ENCODE peak calls at places on chromosomes 7 and 10, in nine cellular contexts. W is AG04449, P is astrocyte of the spinal cord, J is MCF 10A, A is heart left ventricle, O is IMR-90, U is fibroblast of mammary gland, C is left lung, L is psoas muscle. Y is an unnamed sample.

GRCh38 chr10:32378371-32379301 is 31.7 kb upstream of the EPC1 start:
- DNase-seq in W (peak; percentile 41), P (peak; percentile 88), J (peak; percentile 91), A (peak; percentile 97), O (peak; percentile 85), U (peak; percentile 87), C (peak; percentile 97), L (peak; percentile 96), Y (peak; percentile 79)

GRCh38 chr7:98073047-98073446 is 33.6 kb upstream of the LMTK2 start:
- DNase-seq in W (no peak), P (no peak), J (no peak), A (no peak), O (no peak), U (no peak), C (no peak), L (no peak), Y (no peak)

GRCh38 chr7:147436718-147437117 is 1153.8 kb upstream of the C7orf33 start:
- DNase-seq in W (no peak), P (no peak), J (no peak), A (no peak), O (no peak), U (no peak), C (no peak), L (no peak), Y (no peak)

GRCh38 chr7:117143580-117143979 is 179.3 kb downstream of the WNT2 start:
- DNase-seq in W (no peak), P (peak; percentile 46), J (no peak), A (no peak), O (peak; percentile 73), U (peak; percentile 77), C (no peak), L (no peak), Y (no peak)

GRCh38 chr10:62082729-62083412 is 181.4 kb downstream of the ARID5B start:
- DNase-seq in W (no peak), P (peak; percentile 67), J (no peak), A (no peak), O (peak; percentile 74), U (peak; percentile 66), C (no peak), L (no peak), Y (peak; percentile 50)

GRCh38 chr7:51059493-51059892 is 257.1 kb downstream of the COBL start:
- DNase-seq in W (no peak), P (no peak), J (no peak), A (no peak), O (no peak), U (no peak), C (no peak), L (no peak), Y (no peak)

GRCh38 chr10:45294681-45295080 is 20.7 kb downstream of the OR13A1 start:
- DNase-seq in W (no peak), P (no peak), J (no peak), A (no peak), O (no peak), U (no peak), C (no peak), L (no peak), Y (no peak)

GRCh38 chr7:2032030-2032875 is 200.5 kb downstream of the MAD1L1 start:
- DNase-seq in W (no peak), P (peak; percentile 59), J (no peak), A (peak; percentile 68), O (peak; percentile 59), U (peak; percentile 39), C (peak; percentile 61), L (peak; percentile 58), Y (no peak)

GRCh38 chr7:151139071-151139521 is 28.4 kb downstream of the GBX1 start:
- DNase-seq in W (no peak), P (no peak), J (no peak), A (no peak), O (no peak), U (no peak), C (peak; percentile 66), L (peak; percentile 42), Y (no peak)

GRCh38 chr7:69739906-69740545 is 141.8 kb downstream of the AUTS2 start:
- DNase-seq in W (no peak), P (peak; percentile 29), J (no peak), A (peak; percentile 80), O (no peak), U (peak; percentile 85), C (no peak), L (peak; percentile 78), Y (peak; percentile 74)

GRCh38 chr10:124646483-124647352 is 97.5 kb downstream of the FAM53B start:
- DNase-seq in W (no peak), P (peak; percentile 51), J (peak; percentile 41), A (peak; percentile 87), O (peak; percentile 88), U (peak; percentile 89), C (peak; percentile 87), L (peak; percentile 88), Y (no peak)

GRCh38 chr7:77791956-77792355 is 6.3 kb downstream of the TMEM60 start:
- DNase-seq in W (no peak), P (no peak), J (no peak), A (no peak), O (no peak), U (peak; percentile 1), C (no peak), L (no peak), Y (no peak)

GRCh38 chr7:77791336-77791735 is 6.9 kb downstream of the TMEM60 start:
- DNase-seq in W (no peak), P (no peak), J (no peak), A (no peak), O (no peak), U (no peak), C (no peak), L (no peak), Y (no peak)

GRCh38 chr7:77786741-77787140 is 11.5 kb downstream of the TMEM60 start:
- DNase-seq in W (no peak), P (no peak), J (no peak), A (no peak), O (no peak), U (no peak), C (no peak), L (no peak), Y (no peak)

GRCh38 chr7:77786018-77786417 is 12.2 kb downstream of the TMEM60 start:
- DNase-seq in W (no peak), P (no peak), J (no peak), A (no peak), O (no peak), U (no peak), C (no peak), L (no peak), Y (no peak)

DNA sequence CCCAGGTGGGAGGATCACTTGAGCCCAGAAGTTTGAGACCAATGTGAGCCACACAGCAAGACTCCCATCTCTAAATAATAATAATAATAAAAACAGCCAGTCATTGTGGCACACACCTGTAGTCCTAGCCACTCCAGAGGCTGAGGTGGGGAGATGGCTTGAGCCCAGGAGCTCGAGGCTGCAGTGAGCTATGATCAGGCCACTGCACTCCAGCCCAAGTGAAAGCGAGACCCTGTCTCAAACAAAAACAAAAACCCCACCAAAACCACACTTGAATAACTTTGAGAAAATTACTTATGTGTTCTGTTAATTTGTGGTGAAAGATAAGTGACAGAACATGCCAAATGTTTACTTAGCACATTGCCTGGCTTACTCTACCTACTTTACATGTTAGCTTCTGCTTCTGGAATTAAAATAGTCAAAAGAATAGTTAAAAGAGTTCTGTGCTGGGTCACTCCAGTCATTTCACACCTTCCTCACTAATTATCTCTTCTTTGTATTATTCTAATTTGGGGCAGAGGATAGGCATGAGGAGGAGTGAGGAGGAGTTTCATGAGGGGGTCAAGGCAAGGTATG is 9.8 kb downstream of the TMEM60 start:
- DNase-seq in W (no peak), P (no peak), J (no peak), A (no peak), O (no peak), U (no peak), C (no peak), L (no peak), Y (peak; percentile 36)
- TF ChIP-seq CTCF in W (no peak), P (no peak), J (no peak), A (no peak), O (no peak), U (no peak), C (no peak), L (no peak), Y (no peak)

GRCh38 chr10:113987156-113987555 is 56.5 kb upstream of the ADRB1 start:
- DNase-seq in W (no peak), P (no peak), J (no peak), A (no peak), O (no peak), U (no peak), C (no peak), L (no peak), Y (no peak)
- TF ChIP-seq CTCF in W (no peak), P (no peak), J (no peak), A (no peak), O (no peak), U (no peak), C (no peak), L (no peak), Y (no peak)

DNA sequence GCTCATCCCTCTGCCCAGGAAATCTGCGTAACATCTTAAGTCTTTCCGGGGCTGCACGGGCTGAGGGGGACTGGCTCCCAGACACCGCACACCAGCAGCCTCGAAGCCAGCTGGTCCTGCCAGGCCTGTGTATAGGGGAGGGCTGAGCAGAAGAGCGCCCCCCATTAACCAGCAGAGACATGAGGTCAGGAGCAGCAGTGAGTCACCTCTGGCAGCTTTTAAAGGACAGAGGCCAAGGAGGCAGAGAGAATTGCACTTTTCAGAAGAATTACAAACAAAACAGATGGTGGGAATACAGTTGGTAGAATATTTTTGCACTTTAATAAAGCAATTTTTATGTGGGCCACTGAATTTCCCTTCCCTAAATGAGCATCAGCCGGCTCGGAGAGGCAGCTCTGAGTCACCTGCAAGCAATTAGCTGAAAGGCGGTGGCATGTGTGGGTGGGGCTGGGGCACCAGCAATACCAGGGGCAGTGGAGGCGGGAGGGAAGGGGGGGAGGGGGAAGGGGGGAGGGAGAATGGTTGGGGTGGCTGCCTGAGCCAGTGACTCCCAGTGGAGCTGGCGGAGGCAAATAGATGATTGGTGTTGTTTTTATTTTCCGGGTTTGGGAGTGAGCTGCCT is 39.1 kb downstream of the GOLGA7B start:
- DNase-seq in W (no peak), P (peak; percentile 56), J (peak; percentile 85), A (no peak), O (peak; percentile 7), U (peak; percentile 67), C (no peak), L (no peak), Y (no peak)
- TF ChIP-seq CTCF in W (no peak), P (no peak), J (no peak), A (no peak), O (no peak), U (no peak), C (no peak), L (no peak), Y (no peak)

GRCh38 chr7:129212126-129212525 is 12.7 kb upstream of the AHCYL2 start:
- DNase-seq in W (no peak), P (no peak), J (no peak), A (no peak), O (no peak), U (no peak), C (no peak), L (no peak), Y (no peak)

GRCh38 chr7:129210256-129210988 is 14.4 kb upstream of the AHCYL2 start:
- DNase-seq in W (no peak), P (peak; percentile 45), J (peak; percentile 69), A (peak; percentile 86), O (peak; percentile 44), U (peak; percentile 54), C (peak; percentile 90), L (peak; percentile 91), Y (peak; percentile 64)

GRCh38 chr7:129210989-129211312 is 13.9 kb upstream of the AHCYL2 start:
- DNase-seq in W (no peak), P (no peak), J (no peak), A (no peak), O (no peak), U (no peak), C (no peak), L (no peak), Y (no peak)

GRCh38 chr7:129212596-129212995 is 12.2 kb upstream of the AHCYL2 start:
- DNase-seq in W (no peak), P (no peak), J (no peak), A (no peak), O (no peak), U (no peak), C (no peak), L (no peak), Y (no peak)

GRCh38 chr7:129213828-129214227 is 11.0 kb upstream of the AHCYL2 start:
- DNase-seq in W (no peak), P (no peak), J (peak; percentile 13), A (no peak), O (no peak), U (peak; percentile 14), C (no peak), L (no peak), Y (no peak)
- TF ChIP-seq CTCF in W (no peak), P (no peak), J (no peak), A (no peak), O (no peak), U (no peak), C (no peak), L (no peak), Y (peak; percentile 42)